ENCODE peak calls at places on chromosome 10, in nine cellular contexts. R, X, B, I, E, C, U, Z and K are unnamed samples.

GRCh38 chr10:131684976-131685375 is 215.8 kb upstream of the PPP2R2D start:
- DNase-seq in R (no peak), X (no peak), B (no peak), I (no peak), E (no peak), C (no peak), U (no peak), Z (no peak), K (no peak)

GRCh38 chr10:86591436-86591835 is 62.9 kb upstream of the OPN4 start:
- DNase-seq in R (no peak), X (no peak), B (no peak), I (no peak), E (no peak), C (no peak), U (no peak), Z (no peak), K (no peak)

GRCh38 chr10:8992009-8992408 is 937.5 kb downstream of the GATA3 start:
- DNase-seq in R (no peak), X (no peak), B (no peak), I (no peak), E (no peak), C (no peak), U (no peak), Z (no peak), K (no peak)

GRCh38 chr10:13347235-13348156 is 597 bp downstream of the SEPHS1 start:
- DNase-seq in R (peak; percentile 94), X (peak; percentile 41), B (no peak), I (peak; percentile 69), E (peak; percentile 72), C (peak; percentile 84), U (peak; percentile 89), Z (peak; percentile 86), K (peak; percentile 76)

GRCh38 chr10:49053053-49053997 is 62.0 kb downstream of the VSTM4 start:
- DNase-seq in R (no peak), X (no peak), B (no peak), I (no peak), E (no peak), C (no peak), U (no peak), Z (peak; percentile 57), K (no peak)

GRCh38 chr10:55398463-55398862 is 597.4 kb upstream of the PCDH15 start:
- DNase-seq in R (no peak), X (no peak), B (no peak), I (no peak), E (no peak), C (no peak), U (no peak), Z (no peak), K (no peak)

GRCh38 chr10:120962386-120963052 is 111.4 kb downstream of the WDR11 start:
- DNase-seq in R (no peak), X (no peak), B (no peak), I (no peak), E (no peak), C (no peak), U (no peak), Z (no peak), K (no peak)

GRCh38 chr10:60430017-60430416 is 40.3 kb upstream of the ANK3 start:
- DNase-seq in R (no peak), X (no peak), B (no peak), I (no peak), E (no peak), C (no peak), U (no peak), Z (no peak), K (peak; percentile 83)

DNA sequence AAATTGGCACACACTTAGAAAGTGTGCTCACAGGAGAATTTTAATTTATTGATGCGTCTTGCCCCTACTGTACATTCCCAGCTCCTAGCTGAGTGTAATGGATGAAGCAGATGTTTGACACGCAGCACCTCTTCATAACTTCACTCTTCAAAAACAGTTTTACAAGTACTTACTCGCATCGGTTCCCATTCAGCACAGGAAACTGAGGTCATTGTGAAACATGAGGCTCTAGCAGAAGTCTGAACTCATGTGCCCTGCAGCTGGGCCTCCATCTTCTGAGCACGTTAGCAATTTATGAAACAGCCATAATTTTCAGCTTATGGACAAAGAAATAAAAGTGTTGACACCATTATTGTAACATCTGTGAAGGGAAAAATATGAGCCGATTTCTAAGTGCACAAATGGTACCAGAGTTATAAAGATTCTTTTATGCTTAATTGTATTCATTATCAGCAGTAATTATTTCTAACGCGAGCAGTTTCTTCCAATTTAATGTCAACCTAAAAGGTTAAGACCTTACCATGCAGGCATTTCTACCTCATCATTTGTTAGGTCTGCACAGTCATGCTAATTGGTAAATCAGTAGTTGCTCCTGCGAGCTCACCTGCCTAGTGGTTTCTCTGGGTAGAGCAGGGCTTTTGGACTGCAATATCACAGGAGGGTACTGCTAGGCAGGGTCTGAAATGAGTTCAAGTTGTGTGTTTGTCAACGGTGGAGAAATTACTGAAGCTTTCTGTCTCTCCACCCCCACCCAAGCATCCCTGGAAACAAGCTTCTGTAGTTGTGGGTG is 558.7 kb upstream of the MGMT start:
- DNase-seq in R (no peak), X (no peak), B (peak; percentile 16), I (no peak), E (no peak), C (no peak), U (peak; percentile 20), Z (no peak), K (peak; percentile 19)
- TF ChIP-seq CTCF in R (no peak), X (no peak), B (no peak), I (no peak), E (no peak), C (no peak), U (no peak), Z (no peak), K (no peak)

GRCh38 chr10:58516118-58516517 is 3.4 kb downstream of the BICC1 start:
- DNase-seq in R (no peak), X (no peak), B (no peak), I (no peak), E (no peak), C (no peak), U (no peak), Z (no peak), K (no peak)

GRCh38 chr10:58515296-58515956 is 2.8 kb downstream of the BICC1 start:
- DNase-seq in R (no peak), X (no peak), B (no peak), I (no peak), E (no peak), C (no peak), U (no peak), Z (no peak), K (no peak)

GRCh38 chr10:58512470-58513188 is at the start of gene BICC1:
- DNase-seq in R (peak; percentile 73), X (no peak), B (no peak), I (peak; percentile 47), E (peak; percentile 55), C (peak; percentile 70), U (peak; percentile 40), Z (peak; percentile 61), K (no peak)

GRCh38 chr10:58513189-58514101 is 773 bp downstream of the BICC1 start:
- DNase-seq in R (peak; percentile 88), X (no peak), B (peak; percentile 43), I (peak; percentile 69), E (peak; percentile 66), C (peak; percentile 78), U (peak; percentile 3), Z (peak; percentile 50), K (peak; percentile 83)

DNA sequence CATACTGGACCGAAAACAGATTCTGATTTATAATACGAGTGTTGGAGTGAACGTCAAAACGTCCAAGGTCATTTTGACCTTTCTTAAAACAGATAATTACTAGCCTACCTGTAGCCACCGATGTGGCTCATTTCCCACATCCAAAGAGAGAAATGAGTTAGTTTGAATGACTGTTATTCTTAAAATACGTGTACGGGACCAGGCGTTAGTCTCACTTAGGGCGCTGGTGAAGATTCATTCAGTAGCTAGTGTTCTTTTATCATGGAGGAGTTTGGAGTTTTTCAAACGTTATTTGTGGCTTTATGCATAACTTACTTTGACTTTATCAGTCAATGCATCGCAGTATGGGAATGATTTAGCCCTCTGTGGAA is 1.4 kb downstream of the BICC1 start:
- DNase-seq in R (no peak), X (no peak), B (no peak), I (no peak), E (no peak), C (no peak), U (no peak), Z (no peak), K (no peak)
- H3K4me3 ChIP-seq in R (peak overlapping the region; percentile 80), X (no peak overlapping the region), B (no peak overlapping the region), I (peak overlapping the region; percentile 69), E (peak overlapping the region; percentile 63), C (peak overlapping the region; percentile 63), U (no peak overlapping the region), Z (peak overlapping the region; percentile 59), K (peak overlapping the region; percentile 80)

DNA sequence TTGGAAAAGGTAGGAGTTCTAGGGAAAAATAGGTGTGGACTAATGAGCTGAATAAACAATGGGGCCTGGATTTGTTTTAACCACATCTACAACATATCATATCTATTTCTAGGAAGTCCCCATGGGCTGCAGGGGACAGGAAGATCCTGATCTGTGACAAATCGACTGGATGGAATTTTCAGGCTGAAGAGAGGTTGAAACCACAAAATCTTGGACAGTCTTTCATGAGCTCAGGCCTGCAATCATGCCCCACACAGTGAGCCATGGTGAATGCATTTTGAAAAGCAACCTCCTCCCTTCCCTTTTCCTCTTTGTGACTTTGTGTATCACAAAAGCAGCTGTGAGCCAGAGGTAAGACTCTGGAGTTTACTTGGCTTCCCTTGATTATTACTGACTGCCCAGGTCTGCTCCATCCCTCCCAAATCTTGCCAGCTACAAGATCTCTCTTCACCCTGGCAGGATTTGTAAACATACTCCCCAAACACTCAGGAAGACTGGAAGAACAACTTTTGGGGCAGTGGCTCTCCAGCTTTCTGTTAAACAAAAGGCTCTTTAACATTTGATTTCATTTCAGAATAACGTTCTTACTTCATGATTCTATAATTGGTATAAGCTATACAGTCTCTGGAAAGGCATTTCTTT is 66.4 kb downstream of the ASAH2B start:
- DNase-seq in R (no peak), X (no peak), B (no peak), I (no peak), E (no peak), C (no peak), U (no peak), Z (no peak), K (no peak)
- TF ChIP-seq CTCF in R (no peak), X (no peak), B (no peak), I (no peak), E (no peak), C (no peak), U (no peak), Z (no peak), K (no peak)

GRCh38 chr10:126061526-126061925 is 165.2 kb downstream of the FANK1 start:
- DNase-seq in R (no peak), X (no peak), B (no peak), I (no peak), E (no peak), C (no peak), U (no peak), Z (no peak), K (no peak)

GRCh38 chr10:126062132-126063032 is 166.0 kb downstream of the FANK1 start:
- DNase-seq in R (peak; percentile 93), X (peak; percentile 82), B (no peak), I (peak; percentile 88), E (no peak), C (peak; percentile 72), U (peak; percentile 35), Z (peak; percentile 77), K (peak; percentile 89)

GRCh38 chr10:126059101-126059826 is 162.9 kb downstream of the FANK1 start:
- DNase-seq in R (no peak), X (no peak), B (no peak), I (no peak), E (no peak), C (no peak), U (no peak), Z (no peak), K (peak; percentile 87)

GRCh38 chr10:126058507-126058906 is 162.1 kb downstream of the FANK1 start:
- DNase-seq in R (no peak), X (no peak), B (no peak), I (no peak), E (peak; percentile 77), C (peak; percentile 37), U (no peak), Z (no peak), K (no peak)

GRCh38 chr10:126060232-126060935 is 164.0 kb downstream of the FANK1 start:
- DNase-seq in R (peak; percentile 72), X (no peak), B (no peak), I (peak; percentile 52), E (no peak), C (peak; percentile 76), U (peak; percentile 23), Z (no peak), K (peak; percentile 90)
- H3K4me3 ChIP-seq in R (no peak overlapping the region), X (no peak overlapping the region), B (no peak overlapping the region), I (no peak overlapping the region), E (no peak overlapping the region), C (no peak overlapping the region), U (no peak overlapping the region), Z (no peak overlapping the region), K (no peak overlapping the region)